ENCODE peak calls at places on chromosomes 1 and 21, in six cellular contexts. C is neuronal stem cell, A is fibroblast of lung, X is MM.1S, R is GM12878, I is keratinocyte. P is an unnamed sample.
A peak's percentile ranks its signal among the peaks of the same experiment; 100 is the strongest.

GRCh38 chr1:151494741-151495281 is 16.4 kb upstream of the CGN start:
- DNase-seq in R (no peak), A (peak; percentile 78), I (peak; percentile 52), C (no peak), X (no peak), P (no peak)

GRCh38 chr1:203175237-203176181 is at the start of gene MYBPH:
- DNase-seq in A (no peak), X (no peak), R (no peak), C (no peak), I (no peak), P (peak; percentile 98)

GRCh38 chr1:155241851-155242264 is 13.4 kb downstream of the ENTREP3 start:
- DNase-seq in X (no peak), A (no peak), C (no peak), I (no peak), R (no peak), P (no peak)

GRCh38 chr21:29217818-29218252 is 80.9 kb upstream of the BACH1 start:
- DNase-seq in I (peak; percentile 59), A (peak; percentile 97), C (no peak), X (no peak), R (no peak), P (no peak)

GRCh38 chr21:27647921-27648320 is 681.0 kb upstream of the ADAMTS5 start:
- DNase-seq in A (no peak), C (no peak), X (no peak), R (no peak), I (no peak), P (no peak)

GRCh38 chr1:239898067-239898730 is 193.5 kb upstream of the FMN2 start:
- DNase-seq in A (peak; percentile 67), I (peak; percentile 9), C (peak; percentile 78), R (peak; percentile 12), X (peak; percentile 90), P (peak; percentile 88)

GRCh38 chr1:220908757-220909156 is 29.5 kb downstream of the HLX start:
- DNase-seq in A (no peak), I (no peak), X (peak; percentile 33), R (no peak), C (no peak), P (peak; percentile 64)

GRCh38 chr1:83999316-83999819 is 436 bp upstream of the TTLL7 start:
- DNase-seq in R (no peak), X (peak; percentile 68), A (peak; percentile 75), I (no peak), C (no peak), P (no peak)

GRCh38 chr1:198650506-198650905 is 11.7 kb downstream of the PTPRC start:
- DNase-seq in A (no peak), R (no peak), I (no peak), C (no peak), X (no peak), P (peak; percentile 68)

GRCh38 chr1:162551969-162552683 is 9.4 kb upstream of the UAP1 start:
- DNase-seq in R (no peak), A (no peak), I (no peak), C (no peak), X (no peak), P (no peak)

GRCh38 chr1:213055767-213056166 is 4.7 kb downstream of the RPS6KC1 start:
- DNase-seq in I (no peak), X (no peak), R (no peak), C (no peak), A (no peak), P (no peak)

GRCh38 chr1:188062456-188062855 is 1233.7 kb downstream of the PLA2G4A start:
- DNase-seq in C (no peak), A (peak; percentile 24), X (no peak), I (no peak), R (no peak), P (no peak)

GRCh38 chr1:244176201-244176600 is 125.1 kb downstream of the ZBTB18 start:
- DNase-seq in C (no peak), X (no peak), R (no peak), I (no peak), A (no peak), P (no peak)

GRCh38 chr21:42844411-42845113 is 34.8 kb downstream of the WDR4 start:
- DNase-seq in X (no peak), A (no peak), C (no peak), I (no peak), R (no peak), P (no peak)

GRCh38 chr21:46509760-46510159 is 51.1 kb downstream of the DIP2A start:
- DNase-seq in R (no peak), C (no peak), A (no peak), I (no peak), X (no peak), P (no peak)

GRCh38 chr1:206891412-206891811 is 5.8 kb upstream of the IL24 start:
- DNase-seq in A (no peak), I (no peak), R (no peak), X (no peak), C (no peak), P (no peak)

GRCh38 chr1:63329621-63330330 is 7.4 kb downstream of the FOXD3 start:
- DNase-seq in X (no peak), R (no peak), I (no peak), C (no peak), A (no peak), P (no peak)

GRCh38 chr1:198153103-198153502 is 3.7 kb upstream of the NEK7 start:
- DNase-seq in C (no peak), R (no peak), I (no peak), A (peak; percentile 99), X (no peak), P (no peak)

GRCh38 chr1:59761440-59761839 is 53.3 kb upstream of the HOOK1 start:
- DNase-seq in I (no peak), R (no peak), C (no peak), X (no peak), A (no peak), P (no peak)

GRCh38 chr1:18670267-18670910 is 39.7 kb downstream of the PAX7 start:
- DNase-seq in X (no peak), I (no peak), A (no peak), R (no peak), C (no peak), P (no peak)

GRCh38 chr1:85451236-85451830 is 13.6 kb downstream of the DDAH1 start:
- DNase-seq in A (peak; percentile 40), X (no peak), R (no peak), C (no peak), I (no peak), P (no peak)

GRCh38 chr1:209882286-209882685 is 54.5 kb downstream of the UTP25 start:
- DNase-seq in C (no peak), R (no peak), A (no peak), X (no peak), I (no peak), P (no peak)

GRCh38 chr1:64114012-64114525 is 89.4 kb upstream of the UBE2U start:
- DNase-seq in X (no peak), R (no peak), I (no peak), C (no peak), A (no peak), P (no peak)

GRCh38 chr1:202268817-202269216 is 72.9 kb downstream of the UBE2T start:
- DNase-seq in I (no peak), C (no peak), R (no peak), X (no peak), A (no peak), P (no peak)

GRCh38 chr1:198167436-198167934 is 10.7 kb downstream of the NEK7 start:
- DNase-seq in A (peak; percentile 73), I (no peak), R (peak; percentile 85), C (no peak), X (no peak), P (no peak)

GRCh38 chr1:248884632-248885295 is 21.3 kb upstream of the PGBD2 start:
- DNase-seq in X (no peak), A (peak; percentile 78), C (no peak), R (no peak), I (no peak), P (peak; percentile 59)

GRCh38 chr1:9629445-9630201 is 21.9 kb upstream of the PIK3CD start:
- DNase-seq in X (no peak), R (peak; percentile 71), C (no peak), A (no peak), I (no peak), P (peak; percentile 80)

GRCh38 chr1:226736908-226737818 is 1.9 kb downstream of the ITPKB start:
- DNase-seq in X (peak; percentile 46), A (peak; percentile 51), C (peak; percentile 63), R (no peak), I (no peak), P (peak; percentile 83)

GRCh38 chr1:7402548-7402850 is 368.6 kb upstream of the VAMP3 start:
- DNase-seq in X (no peak), A (no peak), C (no peak), I (no peak), R (no peak), P (no peak)
- H3K9ac ChIP-seq in X (no peak overlapping the region), A (no peak overlapping the region), C (no peak overlapping the region), I (peak overlapping the region; percentile 24), R (no peak overlapping the region), P (no peak overlapping the region)

GRCh38 chr1:56508523-56508983 is 70.8 kb downstream of the PLPP3 start:
- DNase-seq in R (no peak), C (no peak), I (peak; percentile 28), X (no peak), A (peak; percentile 16), P (no peak)

GRCh38 chr1:56507925-56508522 is 71.3 kb downstream of the PLPP3 start:
- DNase-seq in X (no peak), C (no peak), I (no peak), A (no peak), R (no peak), P (no peak)

GRCh38 chr1:56506314-56506743 is 73.0 kb downstream of the PLPP3 start:
- DNase-seq in C (no peak), I (no peak), A (no peak), R (no peak), X (no peak), P (no peak)

GRCh38 chr1:56505792-56506191 is 73.6 kb downstream of the PLPP3 start:
- DNase-seq in A (no peak), C (no peak), R (no peak), I (no peak), X (no peak), P (no peak)

DNA sequence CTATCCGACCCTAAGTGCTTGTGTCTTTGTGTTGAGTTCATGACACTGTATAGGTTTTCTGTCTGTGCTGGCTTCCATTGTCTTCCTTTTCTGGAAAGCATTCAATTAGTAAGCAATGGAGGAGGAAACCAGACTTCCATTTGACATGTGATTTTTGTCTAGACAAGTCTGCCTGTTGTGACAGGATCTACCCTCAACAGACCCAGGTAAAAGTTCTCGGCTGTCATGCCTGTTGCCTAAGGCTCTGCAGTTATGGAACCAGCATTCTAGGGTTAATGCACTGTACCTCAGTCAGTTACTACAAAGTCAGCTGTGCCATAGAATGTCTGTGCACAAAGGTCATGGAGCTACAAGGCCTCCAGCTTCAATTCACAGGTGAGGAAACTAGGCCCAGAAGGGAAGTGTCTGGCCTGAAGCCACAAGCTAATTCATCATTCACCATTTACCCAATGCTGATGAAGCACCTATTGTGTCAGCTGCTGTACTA is 72.4 kb downstream of the PLPP3 start:
- DNase-seq in C (no peak), X (no peak), A (no peak), R (no peak), I (peak; percentile 86), P (no peak)
- H3K4me1 ChIP-seq in C (peaks cover 27% of the 10 kb centered on the region), X (no peaks in the 10 kb centered on the region), A (peaks cover 8% of the 10 kb centered on the region), R (no peaks in the 10 kb centered on the region), I (peaks cover 33% of the 10 kb centered on the region), P (peaks cover 17% of the 10 kb centered on the region)

GRCh38 chr1:109603229-109603628 is 16.2 kb downstream of the GNAT2 start:
- DNase-seq in R (no peak), I (no peak), C (no peak), A (no peak), X (no peak), P (no peak)
- H3K9ac ChIP-seq in R (no peak overlapping the region), I (no peak overlapping the region), C (no peak overlapping the region), A (no peak overlapping the region), X (no peak overlapping the region), P (no peak overlapping the region)

GRCh38 chr1:186271032-186271431 is 104.0 kb downstream of the TPR start:
- DNase-seq in A (no peak), C (no peak), R (no peak), X (no peak), I (no peak), P (no peak)
- H3K4me1 ChIP-seq in A (no peaks in the 10 kb centered on the region), C (no peaks in the 10 kb centered on the region), R (no peaks in the 10 kb centered on the region), X (no peaks in the 10 kb centered on the region), I (no peaks in the 10 kb centered on the region), P (no peaks in the 10 kb centered on the region)

P was measured in Karpas-422.